ENCODE peak calls at places on chromosomes 4 and X, in four cellular contexts. V is H1, W is GM12878, O is HepG2. I is an unnamed sample. For H3K36me3, the result is how much of the 10 kb centered on the place peaks cover.

GRCh38 chrX:24148535-24149345 is 789 bp upstream of the ZFX start:
- DNase-seq in V (no peak), W (no peak), O (peak), I (no peak)

GRCh38 chr4:154566639-154567204 is 3.9 kb downstream of the FGB start:
- DNase-seq in V (no peak), W (no peak), O (no peak), I (no peak)

GRCh38 chr4:163256680-163257343 is 75.6 kb downstream of the NPY1R start:
- DNase-seq in V (no peak), W (no peak), O (peak), I (no peak)

GRCh38 chrX:130485870-130486269 is 84.1 kb downstream of the RBMX2 start:
- DNase-seq in V (no peak), W (no peak), O (no peak), I (no peak)

GRCh38 chr4:60034371-60034770 is 1165.8 kb upstream of the ADGRL3 start:
- DNase-seq in V (no peak), W (no peak), O (no peak), I (no peak)

GRCh38 chr4:110808371-110808878 is 185.5 kb upstream of the PITX2 start:
- DNase-seq in V (no peak), W (peak), O (no peak), I (no peak)

GRCh38 chr4:123750044-123750443 is 353.4 kb downstream of the SPRY1 start:
- DNase-seq in V (no peak), W (no peak), O (peak), I (peak)

GRCh38 chrX:10447577-10448214 is 172.7 kb downstream of the MID1 start:
- DNase-seq in V (no peak), W (no peak), O (no peak), I (no peak)

GRCh38 chrX:109619816-109620215 is 5.2 kb downstream of the KCNE5 start:
- DNase-seq in V (no peak), W (no peak), O (no peak), I (no peak)

GRCh38 chr4:86233681-86234080 is 126.2 kb downstream of the MAPK10 start:
- DNase-seq in V (no peak), W (no peak), O (no peak), I (no peak)

GRCh38 chr4:138448169-138448568 is 206.0 kb upstream of the SLC7A11 start:
- DNase-seq in V (no peak), W (no peak), O (no peak), I (no peak)

GRCh38 chr4:70858454-70858853 is 18.8 kb upstream of the GRSF1 start:
- DNase-seq in V (no peak), W (no peak), O (no peak), I (no peak)

GRCh38 chr4:6751611-6752485 is 30.7 kb upstream of the KIAA0232 start:
- DNase-seq in V (no peak), W (no peak), O (no peak), I (no peak)

GRCh38 chr4:176875441-176875930 is 82.8 kb upstream of the VEGFC start:
- DNase-seq in V (no peak), W (no peak), O (no peak), I (no peak)

GRCh38 chr4:19987746-19988145 is 264.0 kb upstream of the SLIT2 start:
- DNase-seq in V (no peak), W (no peak), O (no peak), I (no peak)

GRCh38 chr4:181939199-181939945 is 303.8 kb upstream of the TENM3 start:
- DNase-seq in V (no peak), W (no peak), O (no peak), I (no peak)

GRCh38 chr4:83074086-83074704 is 39.2 kb downstream of the COPS4 start:
- DNase-seq in V (no peak), W (peak), O (peak), I (peak)

GRCh38 chr4:57095956-57096355 is 14.2 kb downstream of the IGFBP7 start:
- DNase-seq in V (no peak), W (no peak), O (no peak), I (no peak)

GRCh38 chr4:41095973-41096372 is 118.4 kb downstream of the APBB2 start:
- DNase-seq in V (no peak), W (peak), O (no peak), I (no peak)

GRCh38 chrX:47776301-47776700 is 60.4 kb upstream of the ZNF81 start:
- DNase-seq in V (no peak), W (no peak), O (no peak), I (no peak)

GRCh38 chr4:170979736-170980135 is 833.5 kb upstream of the GALNTL6 start:
- DNase-seq in V (no peak), W (no peak), O (no peak), I (no peak)

GRCh38 chr4:6227412-6228157 is 27.2 kb upstream of the JAKMIP1 start:
- DNase-seq in V (peak), W (no peak), O (no peak), I (no peak)

GRCh38 chr4:141416219-141416618 is 195.5 kb downstream of the ZNF330 start:
- DNase-seq in V (no peak), W (no peak), O (no peak), I (no peak)

GRCh38 chr4:150229538-150229937 is 151.3 kb downstream of the DCLK2 start:
- DNase-seq in V (no peak), W (no peak), O (no peak), I (no peak)

GRCh38 chr4:8911311-8912088 is 39.9 kb upstream of the HMX1 start:
- DNase-seq in V (peak), W (no peak), O (no peak), I (no peak)

GRCh38 chr4:47598320-47598719 is 113.2 kb downstream of the ATP10D start:
- DNase-seq in V (no peak), W (no peak), O (no peak), I (no peak)

GRCh38 chrX:130878350-130879341 is 24.4 kb downstream of the ENOX2 start:
- DNase-seq in V (no peak), W (no peak), O (no peak), I (no peak)

GRCh38 chrX:45502396-45502795 is 301.7 kb upstream of the DIPK2B start:
- DNase-seq in V (no peak), W (no peak), O (peak), I (no peak)

GRCh38 chr4:176792348-176793059 is at the start of gene VEGFC:
- DNase-seq in V (peak), W (no peak), O (peak), I (peak)

GRCh38 chr4:25234390-25235367 is 846 bp downstream of the PI4K2B start:
- DNase-seq in V (peak), W (peak), O (peak), I (no peak)

GRCh38 chr4:153553820-153554173 is 87.6 kb downstream of the TMEM131L start:
- DNase-seq in V (no peak), W (no peak), O (no peak), I (no peak)

GRCh38 chr4:25913056-25913850 is 767 bp upstream of the SMIM20 start:
- DNase-seq in V (no peak), W (no peak), O (no peak), I (no peak)

GRCh38 chr4:22048326-22048725 is 99.8 kb upstream of the KCNIP4 start:
- DNase-seq in V (no peak), W (no peak), O (no peak), I (no peak)

GRCh38 chr4:39324897-39325613 is 41.1 kb downstream of the RFC1 start:
- DNase-seq in V (no peak), W (no peak), O (peak), I (no peak)
- H3K36me3 ChIP-seq in V (under half), W (under half), O (under half), I (under half)

GRCh38 chrX:2311483-2311882 is 189.3 kb downstream of the DHRSX start:
- DNase-seq in V (peak), W (no peak), O (no peak), I (peak)
- TF ChIP-seq SUZ12 in V (no peak), W (no peak), O (no peak), I (no peak)

GRCh38 chrX:153703036-153703370 is 15.3 kb downstream of the SLC6A8 start:
- DNase-seq in V (no peak), W (no peak), O (no peak), I (no peak)

GRCh38 chrX:153701706-153702105 is 14.0 kb downstream of the SLC6A8 start:
- DNase-seq in V (no peak), W (no peak), O (no peak), I (no peak)

GRCh38 chrX:153700967-153701366 is 13.2 kb downstream of the SLC6A8 start:
- DNase-seq in V (no peak), W (no peak), O (no peak), I (no peak)

GRCh38 chrX:153704021-153704526 is 16.3 kb downstream of the SLC6A8 start:
- DNase-seq in V (no peak), W (no peak), O (no peak), I (no peak)

DNA sequence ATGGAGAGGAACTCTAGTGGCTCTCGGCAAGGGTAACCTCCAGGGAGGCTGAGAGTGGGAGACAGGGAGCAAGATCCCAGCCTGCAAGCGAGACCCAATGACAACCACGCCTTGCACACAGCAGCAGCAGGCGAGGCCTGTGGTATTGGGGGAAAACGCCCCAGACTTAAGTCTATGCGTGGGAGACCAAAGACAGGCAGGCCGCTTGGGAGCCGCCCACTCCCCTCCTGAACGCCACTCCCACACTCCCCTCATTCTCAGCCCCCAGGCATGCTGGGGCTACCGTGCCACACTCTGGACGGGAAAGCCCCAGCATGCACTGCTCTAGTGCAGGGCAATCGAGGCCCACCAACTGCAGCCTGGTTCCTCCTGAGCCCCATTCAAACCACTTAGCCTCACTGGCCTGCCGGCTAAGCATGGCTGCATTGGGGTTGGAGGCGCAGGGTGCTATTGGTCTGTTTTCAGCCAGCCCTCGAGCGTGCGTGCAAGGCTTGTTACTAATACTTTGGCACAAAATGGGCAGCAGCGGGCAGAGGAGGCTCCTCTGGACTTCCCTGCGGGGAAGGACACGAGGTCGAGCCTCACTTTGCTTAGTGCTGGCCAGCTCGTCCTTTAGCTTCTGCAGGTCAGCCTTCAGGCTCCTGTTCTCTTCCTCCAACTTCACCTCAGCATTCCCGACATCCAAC is 14.8 kb downstream of the SLC6A8 start:
- DNase-seq in V (no peak), W (no peak), O (no peak), I (no peak)
- H3K36me3 ChIP-seq in V (under half), W (under half), O (under half), I (under half)

GRCh38 chr4:109298279-109299010 is 4.0 kb downstream of the COL25A1 start:
- DNase-seq in V (no peak), W (no peak), O (no peak), I (no peak)

GRCh38 chr4:109303141-109303499 is 662 bp upstream of the COL25A1 start:
- DNase-seq in V (no peak), W (no peak), O (no peak), I (no peak)

GRCh38 chr4:109296545-109296944 is 5.9 kb downstream of the COL25A1 start:
- DNase-seq in V (no peak), W (no peak), O (no peak), I (no peak)

GRCh38 chr4:109302366-109303140 is at the start of gene COL25A1:
- DNase-seq in V (peak), W (no peak), O (no peak), I (peak)

GRCh38 chr4:109301691-109302365 is 630 bp downstream of the COL25A1 start:
- DNase-seq in V (peak), W (no peak), O (no peak), I (no peak)
- TF ChIP-seq SUZ12 in V (peak), W (no peak), O (no peak), I (no peak)

GRCh38 chr4:1330761-1331590 is 16.0 kb upstream of the UVSSA start:
- DNase-seq in V (no peak), W (no peak), O (no peak), I (no peak)

GRCh38 chr4:1332686-1333085 is 14.3 kb upstream of the UVSSA start:
- DNase-seq in V (no peak), W (no peak), O (no peak), I (no peak)

GRCh38 chr4:1334579-1334895 is 12.5 kb upstream of the UVSSA start:
- DNase-seq in V (no peak), W (no peak), O (no peak), I (no peak)

GRCh38 chr4:1331591-1332353 is 15.2 kb upstream of the UVSSA start:
- DNase-seq in V (no peak), W (no peak), O (no peak), I (no peak)

DNA sequence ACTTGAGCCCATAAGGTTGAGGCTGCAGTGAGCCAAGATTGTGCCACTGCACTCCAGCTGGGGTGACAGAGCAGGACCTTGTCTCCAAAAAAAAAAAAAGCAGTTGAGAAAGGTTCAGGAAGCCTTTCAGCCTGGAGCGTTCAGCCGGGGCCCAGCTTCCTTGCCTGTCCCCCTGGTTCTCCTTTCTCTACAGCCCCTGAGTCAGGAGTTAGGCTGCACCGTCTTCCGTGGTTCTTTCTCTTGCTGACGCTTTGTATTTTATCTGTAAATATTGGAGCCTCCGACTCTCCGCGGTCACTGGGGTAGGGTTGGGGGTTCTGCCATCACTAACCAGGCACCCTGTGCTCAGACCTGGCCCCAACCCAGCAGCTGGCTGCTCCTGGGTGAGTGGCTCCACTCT is 13.8 kb upstream of the UVSSA start:
- DNase-seq in V (no peak), W (no peak), O (no peak), I (no peak)
- H3K36me3 ChIP-seq in V (under half), W (under half), O (under half), I (half or more)

GRCh38 chr4:34323549-34324325 is 1920.6 kb downstream of the ARAP2 start:
- DNase-seq in V (no peak), W (no peak), O (no peak), I (no peak)

GRCh38 chr4:34318773-34319172 is 1925.5 kb downstream of the ARAP2 start:
- DNase-seq in V (no peak), W (no peak), O (no peak), I (no peak)
- TF ChIP-seq SUZ12 in V (no peak), W (no peak), O (no peak), I (no peak)

GRCh38 chr4:2915789-2916188 is 47.4 kb downstream of the NOP14 start:
- DNase-seq in V (no peak), W (no peak), O (no peak), I (no peak)

GRCh38 chr4:2910409-2910808 is 52.8 kb downstream of the NOP14 start:
- DNase-seq in V (no peak), W (no peak), O (no peak), I (no peak)

GRCh38 chr4:2911868-2912267 is 51.3 kb downstream of the NOP14 start:
- DNase-seq in V (no peak), W (no peak), O (no peak), I (no peak)

GRCh38 chr4:2914220-2915126 is 48.7 kb downstream of the NOP14 start:
- DNase-seq in V (no peak), W (no peak), O (no peak), I (no peak)

GRCh38 chr4:2913168-2913567 is 50.0 kb downstream of the NOP14 start:
- DNase-seq in V (no peak), W (no peak), O (no peak), I (no peak)
- H3K36me3 ChIP-seq in V (under half), W (under half), O (under half), I (half or more)

I was measured in NT2/D1.